ENCODE peak calls at places on chromosomes 16 and 17, in four cellular contexts. Y, V, E and T are unnamed samples.

GRCh38 chr16:75256059-75256870 is 4.8 kb upstream of the BCAR1 start:
- DNase-seq in Y (no peak), E (peak), V (peak), T (no peak)

GRCh38 chr16:56930516-56931252 is 1.3 kb upstream of the HERPUD1 start:
- DNase-seq in V (no peak), E (peak), Y (no peak), T (no peak)

GRCh38 chr16:12131755-12132154 is 155.2 kb downstream of the SNX29 start:
- DNase-seq in Y (no peak), V (no peak), E (no peak), T (no peak)

GRCh38 chr17:60165976-60166375 is 16.2 kb downstream of the CA4 start:
- DNase-seq in Y (no peak), V (no peak), E (peak), T (no peak)

GRCh38 chr17:11996722-11997146 is 541 bp downstream of the ZNF18 start:
- DNase-seq in Y (peak), V (no peak), E (no peak), T (no peak)

GRCh38 chr17:50603340-50603739 is 31.3 kb upstream of the ABCC3 start:
- DNase-seq in Y (no peak), V (no peak), E (peak), T (no peak)

GRCh38 chr16:80210787-80211186 is 330.0 kb upstream of the DYNLRB2 start:
- DNase-seq in Y (no peak), E (no peak), V (peak), T (no peak)

GRCh38 chr16:62205459-62205858 is 169.2 kb upstream of the CDH8 start:
- DNase-seq in Y (no peak), V (no peak), E (no peak), T (no peak)

GRCh38 chr17:42536048-42536371 is at the start of gene NAGLU:
- DNase-seq in E (peak), V (peak), Y (peak), T (peak)

GRCh38 chr17:10737168-10737622 is 7.4 kb upstream of the TMEM220 start:
- DNase-seq in E (peak), V (peak), Y (peak), T (no peak)

GRCh38 chr16:973366-973765 is 2.6 kb upstream of the LMF1 start:
- DNase-seq in Y (no peak), V (no peak), E (no peak), T (no peak)

GRCh38 chr17:58370309-58370708 is 18.3 kb upstream of the SUPT4H1 start:
- DNase-seq in E (peak), Y (no peak), V (no peak), T (no peak)

GRCh38 chr16:87391324-87391949 is 699 bp upstream of the MAP1LC3B start:
- DNase-seq in Y (no peak), V (peak), E (peak), T (no peak)

GRCh38 chr17:10270258-10270657 is 71.9 kb upstream of the GAS7 start:
- DNase-seq in V (no peak), E (no peak), Y (no peak), T (no peak)

GRCh38 chr17:17782425-17783120 is 54.2 kb downstream of the SREBF1 start:
- DNase-seq in V (no peak), Y (peak), E (peak), T (no peak)

GRCh38 chr17:78817123-78817522 is 23.5 kb downstream of the USP36 start:
- DNase-seq in E (no peak), Y (no peak), V (no peak), T (no peak)

GRCh38 chr17:79579074-79579800 is 31.6 kb downstream of the RBFOX3 start:
- DNase-seq in V (no peak), Y (no peak), E (no peak), T (no peak)

GRCh38 chr17:59165933-59166342 is 10.4 kb downstream of the PRR11 start:
- DNase-seq in Y (peak), V (no peak), E (peak), T (peak)

GRCh38 chr17:40026816-40027613 is 11.8 kb downstream of the CSF3 start:
- DNase-seq in V (peak), E (peak), Y (peak), T (peak)

GRCh38 chr17:20300399-20301037 is 166.8 kb downstream of the LGALS9B start:
- DNase-seq in Y (peak), E (peak), V (no peak), T (no peak)

GRCh38 chr16:66590322-66590721 is 11.1 kb downstream of the CMTM2 start:
- DNase-seq in E (no peak), V (peak), Y (no peak), T (no peak)

GRCh38 chr16:10738231-10739077 is 5.2 kb upstream of the NUBP1 start:
- DNase-seq in Y (peak), V (peak), E (no peak), T (peak)

GRCh38 chr16:19645557-19645981 is 72.5 kb downstream of the KNOP1 start:
- DNase-seq in V (no peak), E (no peak), Y (peak), T (no peak)

GRCh38 chr16:74740795-74741304 is 33.8 kb downstream of the FA2H start:
- DNase-seq in V (peak), E (peak), Y (no peak), T (no peak)

GRCh38 chr17:75610103-75610984 is 22.7 kb downstream of the MYO15B start:
- DNase-seq in V (no peak), E (no peak), Y (no peak), T (no peak)

GRCh38 chr16:52528393-52529080 is 18.4 kb downstream of the TOX3 start:
- DNase-seq in Y (no peak), E (no peak), V (no peak), T (no peak)

GRCh38 chr17:43106552-43106951 is 18.6 kb downstream of the BRCA1 start:
- DNase-seq in Y (no peak), V (no peak), E (no peak), T (no peak)

DNA sequence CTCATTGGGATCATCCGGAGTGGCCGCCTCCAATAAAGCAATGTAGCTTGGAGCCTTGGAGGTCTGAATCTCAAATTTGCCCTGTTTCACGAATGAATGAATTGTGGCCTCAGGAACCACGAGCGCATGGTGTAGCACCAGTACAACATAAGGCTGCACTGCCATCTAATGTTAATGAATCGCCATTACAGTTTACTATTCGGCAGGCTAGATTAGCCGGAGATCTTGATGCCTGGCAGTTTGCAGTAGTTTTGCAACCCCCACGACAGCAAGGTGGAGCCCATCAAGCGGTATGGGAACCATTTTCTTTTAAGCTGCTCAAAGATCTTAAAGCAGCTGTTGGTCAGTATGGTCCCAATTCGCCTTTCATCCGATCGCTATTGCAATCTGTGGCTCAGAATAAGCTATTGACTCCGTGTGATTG is 18.8 kb downstream of the ALOX15B start:
- DNase-seq in V (no peak), E (peak), Y (peak), T (peak)
- TF ChIP-seq CTCF in V (peak), E (peak), Y (peak), T (peak)

GRCh38 chr16:21618261-21618660 is 18.9 kb downstream of the METTL9 start:
- DNase-seq in V (no peak), E (no peak), Y (no peak), T (no peak)

GRCh38 chr16:21613361-21613760 is 14.0 kb downstream of the METTL9 start:
- DNase-seq in Y (no peak), V (no peak), E (no peak), T (peak)

GRCh38 chr16:21611546-21612384 is 12.4 kb downstream of the METTL9 start:
- DNase-seq in E (no peak), V (no peak), Y (peak), T (no peak)

GRCh38 chr16:21611178-21611545 is 11.8 kb downstream of the METTL9 start:
- DNase-seq in E (no peak), V (no peak), Y (peak), T (no peak)

GRCh38 chr16:21614896-21615295 is 15.5 kb downstream of the METTL9 start:
- DNase-seq in V (no peak), E (no peak), Y (no peak), T (no peak)
- TF ChIP-seq CTCF in V (no peak), E (peak), Y (no peak), T (peak)

GRCh38 chr16:85557083-85557975 is 55.8 kb upstream of the GSE1 start:
- DNase-seq in E (peak), Y (no peak), V (no peak), T (no peak)
- TF ChIP-seq CTCF in E (peak), Y (peak), V (no peak), T (peak)

GRCh38 chr17:72654746-72655145 is 437.7 kb downstream of the SLC39A11 start:
- DNase-seq in E (no peak), Y (no peak), V (no peak), T (no peak)

GRCh38 chr17:72656114-72656763 is 436.2 kb downstream of the SLC39A11 start:
- DNase-seq in V (no peak), Y (no peak), E (no peak), T (no peak)

GRCh38 chr17:72648702-72649101 is 443.8 kb downstream of the SLC39A11 start:
- DNase-seq in E (no peak), V (no peak), Y (no peak), T (no peak)

GRCh38 chr17:72657467-72658317 is 434.8 kb downstream of the SLC39A11 start:
- DNase-seq in E (peak), V (no peak), Y (no peak), T (no peak)

DNA sequence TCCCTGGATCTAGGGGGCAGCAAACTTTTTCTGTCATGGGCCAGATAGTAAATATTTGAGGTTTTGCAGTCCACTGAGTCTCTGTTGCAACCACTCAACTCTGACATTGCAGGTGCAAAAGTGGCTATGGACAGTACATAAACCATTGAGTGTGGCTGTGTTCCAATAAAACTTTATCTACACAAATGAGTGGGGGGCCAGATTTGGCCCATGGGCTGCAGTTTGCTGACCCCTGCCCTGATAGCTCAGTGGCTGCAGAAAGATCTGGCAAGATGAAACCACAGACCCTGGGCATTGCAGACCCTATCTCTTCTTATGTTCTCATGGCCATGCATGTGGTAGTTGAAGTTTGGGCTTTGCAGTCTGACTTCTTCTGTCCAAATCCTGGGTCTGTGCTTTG is 440.5 kb downstream of the SLC39A11 start:
- DNase-seq in E (no peak), V (no peak), Y (no peak), T (no peak)
- TF ChIP-seq CTCF in E (no peak), V (no peak), Y (no peak), T (no peak)

GRCh38 chr17:81388091-81388611 is 7.1 kb upstream of the BAHCC1 start:
- DNase-seq in E (peak), V (no peak), Y (no peak), T (no peak)

GRCh38 chr17:81389585-81389984 is 5.7 kb upstream of the BAHCC1 start:
- DNase-seq in V (no peak), E (no peak), Y (no peak), T (no peak)

GRCh38 chr17:81387235-81388060 is 7.8 kb upstream of the BAHCC1 start:
- DNase-seq in Y (peak), V (no peak), E (peak), T (no peak)

GRCh38 chr17:81390029-81390428 is 5.2 kb upstream of the BAHCC1 start:
- DNase-seq in V (no peak), Y (no peak), E (no peak), T (no peak)

DNA sequence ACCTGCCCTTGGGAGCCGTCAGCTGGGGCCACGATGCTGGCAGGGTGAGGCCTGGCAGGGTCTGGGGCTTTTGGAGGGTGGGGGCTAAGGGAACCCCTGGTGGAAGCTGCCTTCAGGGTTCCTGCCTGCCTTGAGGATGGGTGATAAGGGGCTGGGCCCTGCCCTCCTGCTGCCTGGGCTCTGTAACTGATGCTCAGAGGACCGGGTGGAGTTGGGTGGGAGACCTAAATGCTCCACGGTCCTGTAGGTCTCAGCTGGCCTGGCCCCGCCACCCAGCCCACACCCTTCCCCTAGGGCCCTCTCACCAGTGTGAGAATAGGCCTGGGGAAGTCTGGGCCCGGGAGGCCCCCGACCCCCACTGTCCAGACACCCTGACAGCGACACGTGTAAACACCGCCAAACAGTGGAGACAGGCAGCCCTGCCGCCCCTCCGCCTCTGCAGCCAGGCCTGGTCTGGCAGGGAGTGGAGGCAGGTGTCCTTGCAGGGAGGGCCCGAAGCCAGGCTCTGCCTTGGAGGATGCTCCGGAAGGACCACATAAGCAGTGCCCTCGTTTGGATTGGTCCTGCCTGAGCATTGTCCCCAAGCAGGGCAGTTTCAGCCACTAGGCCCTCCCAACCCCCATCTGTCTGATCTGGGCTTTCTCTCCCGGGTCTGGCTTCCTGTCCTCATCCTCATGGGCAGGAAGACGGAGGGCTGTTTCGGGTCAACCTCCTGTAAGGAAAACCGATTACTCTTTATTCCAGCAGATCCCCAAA is 6.5 kb upstream of the BAHCC1 start:
- DNase-seq in E (peak), Y (no peak), V (no peak), T (no peak)
- TF ChIP-seq CTCF in E (no peak), Y (no peak), V (no peak), T (no peak)

DNA sequence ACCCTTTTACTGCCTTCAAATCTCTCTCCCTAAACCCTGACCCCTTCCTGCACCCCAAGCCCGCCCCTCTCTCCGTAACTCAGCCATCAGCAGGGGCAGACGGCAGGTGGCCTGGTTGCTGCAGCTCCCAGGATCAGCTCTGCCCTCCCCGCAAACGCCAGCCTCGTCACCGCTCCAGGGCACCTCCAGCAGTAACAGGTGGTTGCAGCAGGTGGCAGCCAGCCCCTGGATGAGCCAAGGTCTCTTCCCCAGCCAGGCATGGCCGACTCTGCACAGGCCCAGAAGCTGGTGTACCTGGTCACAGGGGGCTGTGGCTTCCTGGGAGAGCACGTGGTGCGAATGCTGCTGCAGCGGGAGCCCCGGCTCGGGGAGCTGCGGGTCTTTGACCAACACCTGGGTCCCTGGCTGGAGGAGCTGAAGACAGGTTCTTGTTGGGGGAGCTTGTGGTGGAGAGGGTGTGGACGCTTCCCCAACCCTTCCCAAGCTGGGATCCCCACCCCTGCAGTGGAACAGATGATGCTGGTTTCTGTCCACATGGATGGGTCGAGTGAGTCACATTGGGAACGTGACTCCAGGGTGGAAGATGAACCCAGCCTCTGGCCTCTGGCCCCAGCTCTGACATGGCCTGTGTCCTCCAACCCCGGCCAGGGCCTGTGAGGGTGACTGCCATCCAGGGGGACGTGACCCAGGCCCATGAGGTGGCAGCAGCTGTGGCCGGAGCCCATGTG is 558 bp downstream of the HSD3B7 start:
- DNase-seq in V (peak), E (peak), Y (no peak), T (no peak)
- TF ChIP-seq CTCF in V (no peak), E (no peak), Y (no peak), T (no peak)